ENCODE peak calls at places on chromosomes 3 and 15, in eight cellular contexts. I is right lobe of liver, K is breast epithelium, U is tibial nerve, C is HepG2, E is stomach, H is sigmoid colon, P is transverse colon. J is an unnamed sample. For H3K4me1, the result is how much of the 10 kb centered on the place peaks cover.

GRCh38 chr3:181333394-181333793 is 343.9 kb upstream of the DNAJC19 start:
- DNase-seq in I (no peak), K (no peak), U (no peak), C (no peak), E (no peak), H (no peak), P (no peak), J (no peak)

GRCh38 chr15:101448336-101448735 is 41.2 kb downstream of the PCSK6 start:
- DNase-seq in I (no peak), K (no peak), U (no peak), C (no peak), E (peak), H (no peak), P (no peak), J (no peak)

GRCh38 chr3:159229161-159229560 is 427.3 kb downstream of the MFSD1 start:
- DNase-seq in I (no peak), K (no peak), U (no peak), C (no peak), E (no peak), H (no peak), P (no peak), J (no peak)

GRCh38 chr15:52394020-52394608 is 98.5 kb upstream of the MYO5C start:
- DNase-seq in I (no peak), K (no peak), U (no peak), C (no peak), E (no peak), H (no peak), P (no peak), J (no peak)

GRCh38 chr3:110576962-110577361 is 494.7 kb upstream of the NECTIN3 start:
- DNase-seq in I (no peak), K (no peak), U (no peak), C (no peak), E (no peak), H (no peak), P (no peak), J (no peak)

GRCh38 chr3:71503525-71504249 is 79.8 kb downstream of the FOXP1 start:
- DNase-seq in I (no peak), K (no peak), U (no peak), C (no peak), E (no peak), H (no peak), P (no peak), J (no peak)

GRCh38 chr15:41407341-41407740 is 5.0 kb upstream of the NDUFAF1 start:
- DNase-seq in I (no peak), K (no peak), U (no peak), C (no peak), E (no peak), H (no peak), P (no peak), J (no peak)

GRCh38 chr15:67249830-67250229 is 4.6 kb downstream of the AAGAB start:
- DNase-seq in I (no peak), K (no peak), U (no peak), C (no peak), E (no peak), H (no peak), P (no peak), J (no peak)

DNA sequence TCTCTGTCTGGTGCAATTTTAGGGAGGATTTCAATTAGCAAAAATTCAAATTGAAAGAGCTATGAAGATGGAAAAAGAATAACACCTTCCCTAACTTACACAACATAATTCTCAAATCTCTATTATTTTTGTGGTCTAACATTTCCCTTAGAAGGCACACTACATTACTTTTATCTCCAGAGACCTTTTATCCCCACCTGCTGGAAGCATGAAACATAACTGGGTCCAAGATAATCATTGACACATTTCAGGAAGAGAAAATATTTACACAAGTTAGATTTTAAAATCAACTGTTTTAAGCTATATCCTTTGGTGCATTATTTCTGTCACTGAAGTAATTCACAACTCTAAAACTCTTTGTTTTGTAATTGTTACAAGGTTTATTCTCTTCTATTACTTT is 779.5 kb downstream of the ROBO1 start:
- DNase-seq in I (no peak), K (no peak), U (no peak), C (peak), E (no peak), H (no peak), P (no peak), J (no peak)
- H3K4me1 ChIP-seq in I (under half), K (under half), U (under half), C (half or more), E (under half), H (under half), P (under half), J (under half)

DNA sequence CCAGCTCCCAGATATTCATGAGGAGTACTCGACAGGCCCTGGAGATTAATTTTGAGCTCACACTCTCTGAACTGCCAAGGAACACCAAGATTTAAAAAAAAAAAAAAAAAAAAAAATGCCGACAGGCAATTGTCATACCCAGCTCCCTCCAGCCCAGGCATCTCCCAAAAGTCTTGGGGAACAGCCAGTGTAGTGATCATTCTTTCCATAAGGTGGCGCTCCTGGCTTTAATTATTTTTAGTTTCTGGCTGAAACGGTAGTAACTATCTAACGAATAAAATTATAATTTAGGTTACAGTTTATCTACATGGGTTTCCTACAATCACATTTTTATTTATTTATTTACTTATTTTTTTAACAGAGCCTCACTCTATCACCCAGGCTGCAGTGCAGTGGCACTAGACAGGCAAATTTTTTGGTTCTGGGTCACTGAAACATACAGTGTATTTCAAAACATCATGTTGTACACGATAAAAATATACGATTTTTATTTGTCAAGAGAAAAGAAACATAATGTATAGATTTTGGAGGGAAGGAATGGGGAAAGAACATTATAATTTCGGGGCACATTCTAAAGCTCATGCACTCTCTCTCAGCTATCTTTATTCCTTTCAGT is 157.3 kb downstream of the ADAMTS9 start:
- DNase-seq in I (no peak), K (peak), U (peak), C (peak), E (peak), H (peak), P (peak), J (peak)
- TF ChIP-seq POLR2A in I (no peak), K (no peak), U (no peak), C (no peak), E (no peak), H (no peak), P (no peak), J (no peak)

DNA sequence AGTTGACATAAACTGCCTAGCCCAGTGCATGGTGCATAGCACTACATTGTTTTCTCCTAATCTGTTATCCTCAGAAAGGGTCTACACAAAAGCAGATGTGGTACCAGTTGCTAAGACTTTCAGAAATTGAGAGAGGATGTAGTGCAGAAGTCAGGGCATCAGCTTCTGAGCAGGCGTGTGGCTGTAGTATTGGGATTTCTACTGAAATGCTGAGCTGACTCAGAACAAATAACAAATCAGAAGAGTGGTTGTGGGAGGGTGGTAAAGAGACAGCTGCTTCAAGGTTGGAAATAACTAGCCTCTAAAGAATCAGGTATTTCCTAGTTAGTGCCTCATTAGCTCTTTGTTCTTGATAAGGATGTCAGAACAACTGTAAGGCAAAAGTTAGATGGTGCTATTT is 161.3 kb downstream of the AKAP13 start:
- DNase-seq in I (no peak), K (no peak), U (no peak), C (no peak), E (no peak), H (no peak), P (no peak), J (no peak)
- H3K4me1 ChIP-seq in I (under half), K (under half), U (under half), C (under half), E (half or more), H (under half), P (under half), J (under half)

DNA sequence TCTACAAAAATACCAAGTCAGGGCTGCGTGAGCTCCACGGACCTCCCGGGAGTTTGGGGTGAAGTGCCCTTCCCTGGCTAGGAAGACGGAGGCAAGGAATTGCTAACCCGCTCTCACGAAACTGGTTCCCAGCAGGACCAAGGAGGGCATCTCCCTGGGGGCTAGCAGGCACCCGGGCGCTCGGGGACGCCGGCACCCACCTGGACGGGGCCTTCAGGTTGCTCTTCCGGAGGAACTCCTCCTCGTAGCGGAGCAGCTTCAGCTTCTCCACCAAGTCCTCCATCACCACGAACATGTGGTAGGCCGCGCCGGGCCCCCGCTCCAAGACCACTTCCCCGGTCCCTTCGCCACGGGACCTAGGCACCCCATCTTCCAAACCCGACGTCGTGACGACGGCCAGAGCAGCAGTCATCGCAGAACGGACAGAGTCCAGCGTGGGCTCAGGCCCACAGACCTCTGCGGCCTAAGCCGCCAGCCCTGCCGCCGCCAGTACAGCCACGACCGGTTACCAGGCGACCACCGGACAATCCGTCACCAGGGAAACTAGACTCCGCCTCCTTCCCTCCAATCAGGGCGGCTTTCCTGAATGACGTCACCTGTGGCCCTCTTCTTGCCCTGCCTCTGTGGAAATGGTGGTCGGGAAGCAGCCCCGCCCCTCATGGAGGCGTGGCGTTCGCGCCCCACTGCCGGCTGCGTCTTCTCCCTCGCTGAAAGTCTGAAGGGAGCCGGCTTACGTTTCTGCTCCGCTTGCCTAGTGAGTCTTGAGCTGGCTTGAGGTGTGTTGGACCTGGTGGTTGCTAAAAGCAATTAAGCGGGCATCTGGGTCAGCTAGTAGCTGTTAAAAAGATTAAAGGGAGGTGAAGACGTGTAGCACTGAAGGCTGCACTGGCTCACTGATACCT is at the start of gene IFT57:
- DNase-seq in I (peak), K (peak), U (peak), C (peak), E (peak), H (peak), P (peak), J (peak)
- TF ChIP-seq POLR2A in I (peak), K (peak), U (peak), C (no peak), E (no peak), H (peak), P (peak), J (peak)

GRCh38 chr3:150945226-150945625 is 27.3 kb downstream of the CLRN1 start:
- DNase-seq in I (no peak), K (no peak), U (no peak), C (no peak), E (no peak), H (no peak), P (no peak), J (no peak)
- H3K4me1 ChIP-seq in I (under half), K (under half), U (under half), C (under half), E (under half), H (under half), P (under half), J (under half)

GRCh38 chr15:79858469-79858868 is 38.3 kb downstream of the MTHFS start:
- DNase-seq in I (no peak), K (no peak), U (no peak), C (no peak), E (no peak), H (no peak), P (no peak), J (no peak)

GRCh38 chr15:79863886-79864285 is 32.9 kb downstream of the MTHFS start:
- DNase-seq in I (no peak), K (no peak), U (no peak), C (no peak), E (no peak), H (no peak), P (no peak), J (no peak)
- TF ChIP-seq POLR2A in I (no peak), K (no peak), U (no peak), C (no peak), E (no peak), H (no peak), P (no peak), J (no peak)

DNA sequence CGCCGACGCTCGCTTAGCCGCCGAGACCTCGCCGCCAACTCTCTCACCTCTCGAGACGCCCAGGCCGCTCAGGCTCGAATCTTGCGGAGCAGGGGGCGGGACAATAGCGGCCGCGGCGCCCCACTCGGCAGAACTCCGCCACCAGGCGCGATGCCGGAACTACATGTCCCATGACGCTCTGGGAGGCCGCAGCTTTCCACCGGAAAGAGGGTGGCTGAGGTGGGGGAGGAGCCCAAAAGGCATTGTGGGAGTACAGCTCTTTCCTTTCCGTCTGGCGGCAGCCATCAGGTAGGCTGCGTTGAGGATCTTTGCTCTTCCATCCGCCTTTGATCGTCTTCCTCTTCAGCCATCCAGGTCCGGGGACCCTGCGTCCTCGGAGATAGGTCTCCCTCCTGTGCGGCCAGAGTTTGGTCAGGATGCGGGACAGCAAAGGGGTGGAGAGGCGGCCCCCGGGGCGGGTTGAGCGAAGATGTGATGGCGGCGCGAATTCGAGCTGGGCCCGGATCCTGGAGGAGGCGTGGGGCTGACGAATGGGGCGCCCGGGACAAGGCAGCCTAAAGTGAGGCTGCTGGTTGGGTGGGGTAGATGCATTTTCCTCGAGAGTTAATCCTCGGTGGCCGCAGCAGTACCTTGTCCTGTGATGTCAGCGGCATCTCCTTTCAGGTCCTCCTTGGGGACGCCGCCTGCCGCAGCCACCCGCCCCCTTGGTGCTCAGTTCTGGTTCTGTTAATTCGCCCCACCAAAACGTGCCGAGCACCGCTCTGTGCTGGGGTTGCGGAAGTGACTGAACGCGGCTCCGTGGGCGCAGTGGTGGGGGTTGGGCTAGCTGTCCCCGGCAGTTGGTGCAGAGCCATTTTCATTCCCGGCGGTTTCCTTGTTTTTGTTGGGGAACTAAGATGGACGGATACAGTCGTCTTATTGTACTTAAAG is at the start of the genes NKIRAS1 and RPL15:
- DNase-seq in I (peak), K (peak), U (peak), C (peak), E (peak), H (peak), P (peak), J (peak)
- H3K4me1 ChIP-seq in I (under half), K (under half), U (under half), C (half or more), E (half or more), H (half or more), P (under half), J (under half)

GRCh38 chr3:184314700-184315505 is 497 bp downstream of the EIF4G1 start:
- DNase-seq in I (peak), K (peak), U (peak), C (peak), E (peak), H (peak), P (peak), J (peak)
- TF ChIP-seq POLR2A in I (peak), K (no peak), U (peak), C (peak), E (no peak), H (peak), P (peak), J (peak)

GRCh38 chr15:70093070-70093469 is 4.6 kb downstream of the TLE3 start:
- DNase-seq in I (no peak), K (no peak), U (no peak), C (peak), E (no peak), H (no peak), P (no peak), J (no peak)
- H3K4me1 ChIP-seq in I (under half), K (under half), U (half or more), C (half or more), E (half or more), H (half or more), P (half or more), J (under half)